ENCODE peak calls at places on chromosomes 5 and 9, in six cellular contexts. One of them, this sample, is unnamed.

GRCh38 chr5:77316871-77317661 is 106.6 kb downstream of the PDE8B start:
- DNase-seq in HFF-Myc: no peak
- DNase-seq in GM13976: no peak
- DNase-seq in foreskin fibroblast: peak; percentile 25
- DNase-seq in spleen: no peak
- DNase-seq in fibroblast of mammary gland: peak; percentile 16
- DNase-seq in this sample: no peak

GRCh38 chr5:71865202-71865601 is 146.1 kb downstream of the CARTPT start:
- DNase-seq in foreskin fibroblast: peak; percentile 67
- DNase-seq in HFF-Myc: no peak
- DNase-seq in fibroblast of mammary gland: peak; percentile 93
- DNase-seq in spleen: no peak
- DNase-seq in GM13976: no peak
- DNase-seq in this sample: no peak

GRCh38 chr5:1542755-1543154 is 19.0 kb upstream of the LPCAT1 start:
- DNase-seq in fibroblast of mammary gland: peak; percentile 79
- DNase-seq in HFF-Myc: peak; percentile 36
- DNase-seq in foreskin fibroblast: peak; percentile 59
- DNase-seq in spleen: no peak
- DNase-seq in GM13976: no peak
- DNase-seq in this sample: no peak

GRCh38 chr9:120833311-120833710 is 9.4 kb downstream of the PSMD5 start:
- DNase-seq in fibroblast of mammary gland: no peak
- DNase-seq in HFF-Myc: no peak
- DNase-seq in spleen: no peak
- DNase-seq in GM13976: no peak
- DNase-seq in foreskin fibroblast: no peak
- DNase-seq in this sample: no peak

GRCh38 chr9:124311283-124311682 is 53.5 kb downstream of the NEK6 start:
- DNase-seq in foreskin fibroblast: no peak
- DNase-seq in spleen: no peak
- DNase-seq in HFF-Myc: no peak
- DNase-seq in fibroblast of mammary gland: no peak
- DNase-seq in GM13976: no peak
- DNase-seq in this sample: no peak

GRCh38 chr5:1488882-1489680 is 34.7 kb downstream of the LPCAT1 start:
- DNase-seq in fibroblast of mammary gland: peak; percentile 91
- DNase-seq in GM13976: peak; percentile 80
- DNase-seq in HFF-Myc: no peak
- DNase-seq in foreskin fibroblast: peak; percentile 90
- DNase-seq in spleen: no peak
- DNase-seq in this sample: peak; percentile 81

GRCh38 chr9:69460002-69460401 is 135.0 kb downstream of the ENTREP1 start:
- DNase-seq in foreskin fibroblast: no peak
- DNase-seq in fibroblast of mammary gland: no peak
- DNase-seq in HFF-Myc: no peak
- DNase-seq in GM13976: no peak
- DNase-seq in spleen: no peak
- DNase-seq in this sample: no peak

GRCh38 chr9:75992480-75993206 is 102.2 kb downstream of the PCSK5 start:
- DNase-seq in HFF-Myc: no peak
- DNase-seq in GM13976: no peak
- DNase-seq in foreskin fibroblast: peak; percentile 9
- DNase-seq in spleen: no peak
- DNase-seq in fibroblast of mammary gland: peak; percentile 42
- DNase-seq in this sample: no peak

GRCh38 chr9:5563886-5564285 is 53.6 kb downstream of the PDCD1LG2 start:
- DNase-seq in HFF-Myc: no peak
- DNase-seq in fibroblast of mammary gland: peak; percentile 70
- DNase-seq in GM13976: no peak
- DNase-seq in foreskin fibroblast: peak; percentile 59
- DNase-seq in spleen: no peak
- DNase-seq in this sample: no peak

GRCh38 chr9:34363619-34364351 is 12.9 kb downstream of the MYORG start:
- DNase-seq in foreskin fibroblast: no peak
- DNase-seq in spleen: no peak
- DNase-seq in fibroblast of mammary gland: no peak
- DNase-seq in GM13976: no peak
- DNase-seq in HFF-Myc: no peak
- DNase-seq in this sample: no peak

GRCh38 chr5:123007292-123007691 is 29.2 kb downstream of the PPIC start:
- DNase-seq in GM13976: no peak
- DNase-seq in fibroblast of mammary gland: no peak
- DNase-seq in spleen: no peak
- DNase-seq in foreskin fibroblast: no peak
- DNase-seq in HFF-Myc: no peak
- DNase-seq in this sample: no peak

GRCh38 chr9:87236546-87236945 is 261.1 kb upstream of the DAPK1 start:
- DNase-seq in foreskin fibroblast: peak; percentile 42
- DNase-seq in GM13976: no peak
- DNase-seq in spleen: no peak
- DNase-seq in fibroblast of mammary gland: peak; percentile 48
- DNase-seq in HFF-Myc: no peak
- DNase-seq in this sample: no peak

GRCh38 chr5:176418251-176418650 is 1.9 kb upstream of the CLTB start:
- DNase-seq in spleen: no peak
- DNase-seq in GM13976: no peak
- DNase-seq in HFF-Myc: no peak
- DNase-seq in fibroblast of mammary gland: no peak
- DNase-seq in foreskin fibroblast: no peak
- DNase-seq in this sample: no peak

GRCh38 chr5:176296-176823 is 14.9 kb upstream of the LRRC14B start:
- DNase-seq in HFF-Myc: no peak
- DNase-seq in foreskin fibroblast: no peak
- DNase-seq in spleen: peak; percentile 49
- DNase-seq in fibroblast of mammary gland: no peak
- DNase-seq in GM13976: no peak
- DNase-seq in this sample: no peak

GRCh38 chr5:13957032-13957645 is 12.7 kb upstream of the DNAH5 start:
- DNase-seq in foreskin fibroblast: peak; percentile 66
- DNase-seq in fibroblast of mammary gland: peak; percentile 67
- DNase-seq in spleen: no peak
- DNase-seq in GM13976: peak; percentile 28
- DNase-seq in HFF-Myc: peak; percentile 24
- DNase-seq in this sample: peak; percentile 33

GRCh38 chr5:34511063-34511462 is 145.1 kb upstream of the RAI14 start:
- DNase-seq in HFF-Myc: no peak
- DNase-seq in spleen: no peak
- DNase-seq in foreskin fibroblast: no peak
- DNase-seq in fibroblast of mammary gland: no peak
- DNase-seq in GM13976: no peak
- DNase-seq in this sample: no peak

GRCh38 chr5:111968459-111968858 is 211.5 kb upstream of the NREP start:
- DNase-seq in foreskin fibroblast: peak; percentile 84
- DNase-seq in HFF-Myc: no peak
- DNase-seq in spleen: no peak
- DNase-seq in fibroblast of mammary gland: peak; percentile 73
- DNase-seq in GM13976: no peak
- DNase-seq in this sample: no peak

GRCh38 chr5:66246621-66247020 is 102.5 kb downstream of the SREK1 start:
- DNase-seq in GM13976: no peak
- DNase-seq in HFF-Myc: no peak
- DNase-seq in spleen: no peak
- DNase-seq in fibroblast of mammary gland: peak; percentile 82
- DNase-seq in foreskin fibroblast: peak; percentile 72
- DNase-seq in this sample: no peak

GRCh38 chr9:13806731-13807130 is 507.2 kb downstream of the NFIB start:
- DNase-seq in fibroblast of mammary gland: no peak
- DNase-seq in spleen: no peak
- DNase-seq in foreskin fibroblast: no peak
- DNase-seq in HFF-Myc: no peak
- DNase-seq in GM13976: no peak
- DNase-seq in this sample: no peak

GRCh38 chr5:102958481-102959011 is 161.4 kb downstream of the GIN1 start:
- DNase-seq in spleen: no peak
- DNase-seq in fibroblast of mammary gland: peak; percentile 66
- DNase-seq in HFF-Myc: peak; percentile 12
- DNase-seq in GM13976: no peak
- DNase-seq in foreskin fibroblast: peak; percentile 63
- DNase-seq in this sample: no peak

GRCh38 chr5:150272531-150272930 is 17.0 kb downstream of the CAMK2A start:
- DNase-seq in HFF-Myc: no peak
- DNase-seq in fibroblast of mammary gland: peak; percentile 63
- DNase-seq in GM13976: no peak
- DNase-seq in foreskin fibroblast: peak; percentile 75
- DNase-seq in spleen: no peak
- DNase-seq in this sample: peak; percentile 36
- TF ChIP-seq CTCF in HFF-Myc: peak; percentile 59
- TF ChIP-seq CTCF in fibroblast of mammary gland: peak; percentile 64
- TF ChIP-seq CTCF in GM13976: peak; percentile 36
- TF ChIP-seq CTCF in foreskin fibroblast: peak; percentile 66
- TF ChIP-seq CTCF in spleen: no peak
- TF ChIP-seq CTCF in this sample: peak; percentile 24

DNA sequence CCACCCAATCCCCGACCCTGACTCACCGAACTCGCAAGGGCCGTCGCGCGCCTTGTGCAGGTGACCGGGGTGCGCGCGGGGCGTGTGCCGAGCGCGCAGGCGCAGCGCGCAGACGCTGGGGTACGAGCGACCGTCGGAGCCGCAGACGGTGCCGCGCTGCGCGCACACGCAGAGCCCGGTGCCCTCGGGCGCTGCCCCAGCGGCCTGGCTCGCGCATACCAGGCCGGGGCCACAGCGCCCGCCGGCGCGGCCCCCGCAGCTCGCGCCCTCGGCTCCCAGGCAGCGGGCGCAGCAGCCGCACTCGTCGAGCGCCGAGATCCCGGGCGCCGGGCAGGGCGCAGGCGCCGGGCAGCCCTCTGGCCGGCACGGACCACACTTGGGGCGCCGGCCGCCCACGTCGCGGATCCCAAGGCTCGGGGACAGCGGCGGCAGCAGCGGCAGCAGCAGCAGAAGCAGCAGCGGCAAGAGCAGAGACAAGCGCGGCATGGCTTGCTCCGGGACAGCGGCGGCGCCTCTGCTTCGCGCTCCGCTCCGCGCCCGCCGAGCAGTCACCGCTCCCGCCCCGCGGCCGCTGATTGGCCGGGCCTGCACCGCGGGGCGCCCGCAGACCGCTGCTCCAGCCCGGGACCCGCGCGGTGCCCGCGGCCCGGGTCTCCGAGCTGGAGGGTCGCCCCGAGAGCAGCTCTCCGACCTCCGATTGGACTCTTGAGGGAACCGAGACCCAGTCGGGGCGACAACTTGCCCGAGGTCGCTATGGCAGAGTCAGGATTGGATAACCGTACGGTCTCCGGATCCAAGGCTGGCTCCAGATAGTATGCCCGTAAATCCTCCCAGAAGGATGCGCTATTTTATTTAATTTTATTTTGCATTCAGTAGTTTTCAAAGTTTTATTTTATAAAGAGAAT is at the start of gene IGFBPL1:
- DNase-seq in HFF-Myc: no peak
- DNase-seq in spleen: no peak
- DNase-seq in fibroblast of mammary gland: no peak
- DNase-seq in GM13976: peak; percentile 52
- DNase-seq in foreskin fibroblast: peak; percentile 46
- DNase-seq in this sample: peak; percentile 62
- TF ChIP-seq CTCF in HFF-Myc: no peak
- TF ChIP-seq CTCF in spleen: no peak
- TF ChIP-seq CTCF in fibroblast of mammary gland: no peak
- TF ChIP-seq CTCF in GM13976: no peak
- TF ChIP-seq CTCF in foreskin fibroblast: no peak
- TF ChIP-seq CTCF in this sample: no peak

DNA sequence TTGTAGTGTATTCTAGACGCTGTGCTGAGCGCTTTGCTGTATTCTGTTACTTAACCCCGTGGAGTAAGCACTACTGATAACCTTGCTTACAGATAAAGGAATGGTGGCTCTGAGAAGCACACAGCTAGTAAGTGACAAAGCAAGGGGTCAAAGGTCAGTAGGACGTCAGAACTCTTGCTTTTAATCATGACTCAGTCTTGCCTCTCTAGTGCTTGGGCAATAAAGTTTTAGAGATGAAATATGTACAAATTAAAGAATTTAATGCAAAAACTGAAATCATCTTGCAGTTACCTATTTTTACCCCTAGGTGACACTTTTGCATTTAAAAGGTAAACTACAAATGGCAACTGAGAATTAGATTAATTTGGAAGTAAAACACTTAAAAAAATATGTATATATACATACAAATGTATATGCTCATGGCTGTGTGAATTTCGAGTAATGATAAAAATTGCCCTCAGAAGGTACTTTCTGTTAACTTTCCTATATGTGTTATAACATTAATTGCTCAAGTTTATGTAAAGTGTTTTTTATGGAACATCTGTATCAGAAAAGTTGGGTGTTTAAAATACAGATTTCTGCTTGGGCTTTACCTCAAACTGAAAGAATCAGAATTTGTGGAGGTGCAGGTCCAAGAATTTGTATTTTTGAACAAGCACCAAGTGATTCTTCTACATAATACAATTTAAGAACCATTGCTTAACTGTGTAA is 175.1 kb upstream of the DAB2 start:
- DNase-seq in fibroblast of mammary gland: peak; percentile 86
- DNase-seq in spleen: no peak
- DNase-seq in GM13976: no peak
- DNase-seq in foreskin fibroblast: peak; percentile 92
- DNase-seq in HFF-Myc: peak; percentile 36
- DNase-seq in this sample: no peak
- TF ChIP-seq CTCF in fibroblast of mammary gland: peak; percentile 61
- TF ChIP-seq CTCF in spleen: no peak
- TF ChIP-seq CTCF in GM13976: no peak
- TF ChIP-seq CTCF in foreskin fibroblast: peak; percentile 36
- TF ChIP-seq CTCF in HFF-Myc: peak; percentile 30
- TF ChIP-seq CTCF in this sample: peak; percentile 26

GRCh38 chr5:95238560-95239325 is 46.2 kb downstream of the MCTP1 start:
- DNase-seq in GM13976: peak; percentile 11
- DNase-seq in fibroblast of mammary gland: peak; percentile 33
- DNase-seq in HFF-Myc: no peak
- DNase-seq in foreskin fibroblast: peak; percentile 8
- DNase-seq in spleen: no peak
- DNase-seq in this sample: peak; percentile 8

GRCh38 chr5:95241155-95241554 is 43.7 kb downstream of the MCTP1 start:
- DNase-seq in GM13976: no peak
- DNase-seq in fibroblast of mammary gland: no peak
- DNase-seq in spleen: no peak
- DNase-seq in foreskin fibroblast: no peak
- DNase-seq in HFF-Myc: no peak
- DNase-seq in this sample: no peak

GRCh38 chr5:95241635-95242034 is 43.3 kb downstream of the MCTP1 start:
- DNase-seq in GM13976: peak; percentile 58
- DNase-seq in fibroblast of mammary gland: no peak
- DNase-seq in spleen: no peak
- DNase-seq in HFF-Myc: no peak
- DNase-seq in foreskin fibroblast: no peak
- DNase-seq in this sample: peak; percentile 29

GRCh38 chr5:95235439-95235982 is 49.4 kb downstream of the MCTP1 start:
- DNase-seq in GM13976: no peak
- DNase-seq in fibroblast of mammary gland: no peak
- DNase-seq in HFF-Myc: no peak
- DNase-seq in foreskin fibroblast: no peak
- DNase-seq in spleen: no peak
- DNase-seq in this sample: no peak

DNA sequence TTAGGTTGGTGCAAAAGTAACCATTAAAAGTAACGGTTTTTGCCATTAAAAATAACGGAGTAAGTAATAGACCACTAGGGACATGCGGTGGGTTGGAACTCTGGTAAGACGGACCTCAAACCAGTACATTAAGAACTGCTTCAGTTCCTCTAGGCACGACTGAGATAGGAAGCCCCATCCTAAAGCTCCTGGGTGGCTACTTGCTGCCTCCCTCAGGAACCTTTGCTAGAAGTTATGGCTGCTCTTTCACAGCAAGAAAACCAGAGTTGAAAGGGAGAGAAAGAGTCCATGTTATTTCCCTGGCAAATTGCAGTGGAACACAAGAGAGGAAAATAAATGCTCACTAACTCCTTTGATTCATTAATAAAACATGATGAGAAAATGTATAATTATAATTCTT is 47.6 kb downstream of the MCTP1 start:
- DNase-seq in GM13976: no peak
- DNase-seq in foreskin fibroblast: no peak
- DNase-seq in fibroblast of mammary gland: no peak
- DNase-seq in spleen: no peak
- DNase-seq in HFF-Myc: no peak
- DNase-seq in this sample: no peak
- TF ChIP-seq CTCF in GM13976: no peak
- TF ChIP-seq CTCF in foreskin fibroblast: no peak
- TF ChIP-seq CTCF in fibroblast of mammary gland: no peak
- TF ChIP-seq CTCF in spleen: no peak
- TF ChIP-seq CTCF in HFF-Myc: no peak
- TF ChIP-seq CTCF in this sample: no peak

This sample was measured in GM20000.